ENCODE peak calls at places on chromosomes 3 and 15, in five cellular contexts. O is stomach, U is breast epithelium, F is uterus, N is IMR-90. R is an unnamed sample.

GRCh38 chr3:72010044-72010443 is 225.1 kb upstream of the PROK2 start:
- DNase-seq in O (no peak), U (no peak), F (no peak), N (no peak), R (no peak)

GRCh38 chr3:43243590-43244587 is 42.5 kb upstream of the SNRK start:
- DNase-seq in N (no peak), U (no peak), F (no peak), O (no peak), R (no peak)

GRCh38 chr15:81160312-81161214 is 26.5 kb downstream of the CFAP161 start:
- DNase-seq in U (peak; percentile 58), O (no peak), N (peak; percentile 95), F (peak; percentile 79), R (peak; percentile 25)

GRCh38 chr3:45915518-45916231 is 27.6 kb upstream of the CXCR6 start:
- DNase-seq in F (no peak), N (peak; percentile 94), U (no peak), O (peak; percentile 37), R (peak; percentile 57)

GRCh38 chr3:99532246-99532645 is 106.1 kb upstream of the COL8A1 start:
- DNase-seq in N (peak; percentile 77), U (no peak), F (no peak), O (peak; percentile 40), R (peak; percentile 42)

GRCh38 chr3:48090166-48090939 is 74.1 kb upstream of the MAP4 start:
- DNase-seq in N (no peak), F (no peak), O (no peak), U (no peak), R (no peak)

GRCh38 chr15:67873777-67874176 is 33.9 kb upstream of the RNU6-1 start:
- DNase-seq in N (no peak), F (no peak), O (no peak), U (no peak), R (no peak)

GRCh38 chr3:148175215-148175614 is 522.5 kb upstream of the AGTR1 start:
- DNase-seq in N (peak; percentile 12), F (no peak), O (no peak), U (no peak), R (no peak)

GRCh38 chr15:40766194-40766830 is 2.4 kb downstream of the GCHFR start:
- DNase-seq in N (peak; percentile 28), U (no peak), O (no peak), F (no peak), R (no peak)

GRCh38 chr3:41508063-41508696 is 308.9 kb downstream of the CTNNB1 start:
- DNase-seq in U (no peak), O (no peak), F (no peak), N (no peak), R (no peak)

GRCh38 chr15:87902772-87903388 is 353.7 kb downstream of the NTRK3 start:
- DNase-seq in O (no peak), N (no peak), F (peak; percentile 19), U (no peak), R (peak; percentile 60)

GRCh38 chr3:39232859-39233258 is 40.5 kb upstream of the XIRP1 start:
- DNase-seq in O (no peak), U (no peak), F (no peak), N (no peak), R (no peak)

GRCh38 chr3:169548194-169548593 is 115.3 kb downstream of the MECOM start:
- DNase-seq in O (no peak), U (no peak), N (no peak), F (no peak), R (no peak)

GRCh38 chr3:141524988-141525387 is 38.2 kb downstream of the RASA2 start:
- DNase-seq in O (no peak), F (no peak), N (no peak), U (no peak), R (no peak)

GRCh38 chr3:146970236-146970635 is 365.1 kb upstream of the PLSCR5 start:
- DNase-seq in F (no peak), O (no peak), N (no peak), U (no peak), R (no peak)

GRCh38 chr3:87001699-87002098 is 10.8 kb upstream of the VGLL3 start:
- DNase-seq in O (no peak), N (no peak), F (no peak), U (no peak), R (no peak)

GRCh38 chr3:149576071-149576564 is 81.7 kb downstream of the WWTR1 start:
- DNase-seq in U (no peak), O (no peak), N (peak; percentile 99), F (peak; percentile 78), R (peak; percentile 45)

GRCh38 chr15:75727851-75728715 is 15.4 kb upstream of the CSPG4 start:
- DNase-seq in N (no peak), O (peak; percentile 71), U (no peak), F (peak; percentile 66), R (peak; percentile 69)

GRCh38 chr3:42052132-42052866 is 38.9 kb upstream of the TRAK1 start:
- DNase-seq in N (peak; percentile 88), O (no peak), U (no peak), F (no peak), R (peak; percentile 41)

GRCh38 chr3:98779936-98780335 is 16.8 kb downstream of the ST3GAL6 start:
- DNase-seq in O (no peak), F (no peak), U (no peak), N (peak; percentile 62), R (no peak)

GRCh38 chr15:76987896-76988860 is 6.7 kb upstream of the PSTPIP1 start:
- DNase-seq in N (no peak), O (no peak), F (no peak), U (no peak), R (peak; percentile 42)

GRCh38 chr3:7504886-7505775 is 644.2 kb downstream of the GRM7 start:
- DNase-seq in O (no peak), U (no peak), F (no peak), N (no peak), R (peak; percentile 35)

GRCh38 chr15:52503788-52504496 is 24.7 kb downstream of the MYO5A start:
- DNase-seq in U (no peak), O (no peak), F (no peak), N (peak; percentile 86), R (no peak)

GRCh38 chr15:28021281-28022039 is 77.7 kb downstream of the OCA2 start:
- DNase-seq in F (no peak), N (peak; percentile 48), O (no peak), U (peak; percentile 32), R (peak; percentile 95)

GRCh38 chr3:8864570-8865350 is 95.3 kb upstream of the OXTR start:
- DNase-seq in U (no peak), O (no peak), N (no peak), F (no peak), R (no peak)

GRCh38 chr15:101126618-101127502 is 125.0 kb downstream of the CHSY1 start:
- DNase-seq in U (no peak), O (no peak), F (no peak), N (peak; percentile 81), R (no peak)
- H3K4me1 ChIP-seq in U (no peaks in the 10 kb centered on the region), O (peaks cover 36% of the 10 kb centered on the region), F (no peaks in the 10 kb centered on the region), N (peaks cover 26% of the 10 kb centered on the region), R (peaks cover 22% of the 10 kb centered on the region)

GRCh38 chr15:45637552-45638033 is 2.8 kb downstream of the SQOR start:
- DNase-seq in U (no peak), N (peak; percentile 98), O (peak; percentile 76), F (peak; percentile 57), R (peak; percentile 56)

GRCh38 chr15:45631831-45632230 is 3.0 kb upstream of the SQOR start:
- DNase-seq in N (peak; percentile 45), F (no peak), U (no peak), O (no peak), R (no peak)

GRCh38 chr15:45635191-45635638 is 386 bp downstream of the SQOR start:
- DNase-seq in N (no peak), O (peak; percentile 73), U (peak; percentile 45), F (peak; percentile 50), R (peak; percentile 55)

GRCh38 chr15:45635763-45636292 is 999 bp downstream of the SQOR start:
- DNase-seq in U (no peak), O (no peak), F (no peak), N (no peak), R (no peak)

DNA sequence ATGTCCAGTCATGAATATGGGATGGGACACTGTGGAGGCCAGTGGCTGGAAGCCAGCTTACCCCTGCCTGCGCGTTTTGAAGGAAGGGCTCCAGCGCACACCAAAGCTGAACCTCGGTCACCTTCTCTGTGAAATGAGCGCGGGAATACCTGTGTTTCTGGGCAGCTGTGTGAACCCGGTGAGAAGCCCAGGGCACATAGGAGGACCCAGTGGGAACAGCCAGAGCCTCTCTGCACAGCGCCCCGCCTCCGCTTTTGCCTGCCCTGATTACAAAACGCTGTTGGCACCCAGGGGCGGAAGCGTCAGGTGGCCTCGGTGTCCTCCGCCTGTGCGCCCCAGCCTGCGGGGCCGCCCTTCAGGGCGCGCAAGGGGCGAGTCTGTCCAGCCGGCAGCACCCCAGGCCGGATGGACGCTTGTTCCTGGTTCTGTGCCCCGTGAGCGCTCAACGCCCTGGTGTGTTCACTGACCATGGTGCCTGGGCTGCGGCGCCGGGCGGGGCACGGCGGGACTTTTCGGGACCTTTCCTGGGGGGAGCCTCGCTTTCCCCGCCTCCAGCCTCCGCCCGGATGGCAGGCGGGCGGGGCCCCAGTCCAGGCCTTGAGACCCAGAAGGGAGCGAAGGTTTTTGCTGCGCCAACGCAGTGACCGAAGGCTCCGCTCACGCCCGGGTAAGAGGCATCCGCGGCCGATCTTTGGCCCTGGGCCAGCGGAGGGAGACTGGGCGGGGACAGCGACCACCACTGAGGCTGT is at the start of gene SQOR:
- DNase-seq in U (peak; percentile 82), F (peak; percentile 76), O (peak; percentile 91), N (peak; percentile 54), R (peak; percentile 91)
- TF ChIP-seq POLR2A in U (peak; percentile 46), F (peak; percentile 55), O (peak; percentile 54), N (no peak), R (peak; percentile 90)

DNA sequence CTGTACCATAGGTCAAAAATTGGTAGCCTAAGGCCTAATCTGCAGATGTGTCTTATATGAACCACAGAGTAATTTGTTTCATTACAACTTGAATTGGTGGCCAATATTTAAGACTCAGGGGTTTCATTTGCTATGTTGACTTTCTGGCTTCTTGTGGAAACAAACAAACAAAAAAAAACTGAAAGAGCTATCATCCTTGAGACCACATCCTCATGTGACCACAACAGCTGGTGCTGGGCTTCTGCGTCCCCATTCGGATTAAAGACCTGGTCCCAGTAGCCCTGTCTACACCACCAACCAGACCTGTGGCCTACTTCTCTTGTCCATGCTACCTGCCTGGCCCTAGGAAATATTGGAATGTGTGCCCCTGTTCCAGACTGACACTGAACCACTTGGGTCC is 61.7 kb downstream of the STRIT1 start:
- DNase-seq in O (no peak), N (no peak), F (no peak), U (no peak), R (no peak)
- H3K4me1 ChIP-seq in O (peaks cover 21% of the 10 kb centered on the region), N (peaks cover 3% of the 10 kb centered on the region), F (no peaks in the 10 kb centered on the region), U (peaks cover 5% of the 10 kb centered on the region), R (peaks cover 6% of the 10 kb centered on the region)

DNA sequence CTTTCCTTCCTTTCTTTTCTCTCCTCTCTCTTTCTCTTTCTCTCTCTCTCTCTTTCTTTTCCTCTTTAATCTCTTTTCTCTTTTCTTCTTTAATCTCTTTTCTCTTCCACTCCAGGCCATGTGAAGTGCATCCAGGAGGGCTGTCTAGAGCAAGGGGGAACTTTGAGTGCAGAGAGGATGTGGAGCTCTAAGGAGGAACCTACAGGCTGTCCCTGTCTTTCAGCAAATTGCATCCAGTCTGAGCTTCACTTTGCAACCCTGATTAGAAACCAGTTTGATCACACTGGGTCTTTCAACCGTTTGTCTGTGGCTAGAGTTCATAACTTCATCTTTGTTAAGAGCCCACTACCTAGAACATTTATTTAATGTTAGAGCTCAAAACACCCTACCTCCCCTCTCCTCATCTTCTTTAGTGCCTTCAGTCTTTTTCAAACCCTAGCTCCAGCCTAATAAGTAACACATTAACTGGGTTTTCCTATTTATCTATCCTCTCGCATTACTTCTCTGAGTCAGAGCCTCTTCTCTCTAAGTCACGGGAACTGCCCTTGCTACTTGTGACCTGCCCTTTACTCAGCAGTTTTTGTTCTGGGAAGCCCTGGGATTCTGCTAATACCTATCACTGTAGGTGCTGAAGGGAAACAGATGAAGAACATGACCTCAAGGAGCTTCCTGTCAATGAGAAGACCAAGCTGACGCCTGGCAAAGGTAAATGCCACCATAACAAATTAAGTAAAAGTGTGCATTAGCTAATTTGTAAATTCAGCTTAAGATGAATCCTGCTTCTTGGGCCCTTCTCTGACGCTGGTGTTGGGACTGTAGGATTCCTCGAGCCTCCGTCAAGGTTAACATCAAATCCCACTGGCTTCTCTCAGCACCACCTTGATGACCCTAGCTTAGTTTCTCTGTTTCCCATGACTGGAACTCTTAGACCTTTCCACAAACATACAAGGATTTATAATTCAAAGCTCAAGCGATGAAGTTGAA is at the start of gene GCNT3:
- DNase-seq in F (no peak), N (peak; percentile 12), O (no peak), U (no peak), R (peak; percentile 43)
- TF ChIP-seq POLR2A in F (no peak), N (no peak), O (no peak), U (no peak), R (no peak)